ENCODE peak calls at places on chromosome 3, in eight cellular contexts. N, Y, S, B, V, H, J and O are unnamed samples.

GRCh38 chr3:182637350-182638197 is 155.7 kb upstream of the ATP11B start:
- DNase-seq in S (no peak), Y (no peak), J (no peak), N (no peak), V (no peak), H (no peak), B (no peak), O (no peak)

GRCh38 chr3:157175678-157176077 is 15.7 kb upstream of the CCNL1 start:
- DNase-seq in J (no peak), Y (peak), B (no peak), S (no peak), V (no peak), N (no peak), H (no peak), O (no peak)

GRCh38 chr3:123286308-123287023 is 84.7 kb downstream of the SEC22A start:
- DNase-seq in Y (peak), J (peak), B (peak), H (peak), V (peak), S (peak), N (no peak), O (no peak)

GRCh38 chr3:196981657-196982056 is 13.0 kb upstream of the PIGZ start:
- DNase-seq in S (no peak), V (no peak), N (no peak), J (no peak), B (no peak), H (no peak), Y (no peak), O (no peak)

GRCh38 chr3:74531491-74531890 is 83.0 kb downstream of the CNTN3 start:
- DNase-seq in B (no peak), J (no peak), Y (no peak), N (no peak), H (peak), V (no peak), S (peak), O (no peak)

GRCh38 chr3:196246612-196247308 is 30.4 kb downstream of the SLC51A start:
- DNase-seq in B (no peak), J (no peak), S (no peak), V (no peak), Y (no peak), N (no peak), H (peak), O (no peak)

GRCh38 chr3:165729756-165730155 is 107.5 kb downstream of the BCHE start:
- DNase-seq in N (no peak), J (no peak), H (no peak), V (no peak), S (no peak), Y (no peak), B (no peak), O (no peak)

GRCh38 chr3:114056130-114057010 is at the start of the genes CCDC191 and QTRT2:
- DNase-seq in B (peak), N (peak), J (peak), Y (peak), H (peak), S (peak), V (peak), O (peak)

GRCh38 chr3:133641254-133641653 is 20.5 kb downstream of the TOPBP1 start:
- DNase-seq in H (no peak), S (no peak), J (no peak), V (no peak), N (no peak), B (no peak), Y (no peak), O (no peak)

GRCh38 chr3:12180218-12180617 is 21.5 kb upstream of the TIMP4 start:
- DNase-seq in S (no peak), Y (no peak), V (no peak), H (peak), J (no peak), B (no peak), N (peak), O (peak)

GRCh38 chr3:127431066-127431465 is 143.2 kb upstream of the PRR20G start:
- DNase-seq in H (peak), J (no peak), B (no peak), S (no peak), Y (no peak), N (no peak), V (no peak), O (no peak)

DNA sequence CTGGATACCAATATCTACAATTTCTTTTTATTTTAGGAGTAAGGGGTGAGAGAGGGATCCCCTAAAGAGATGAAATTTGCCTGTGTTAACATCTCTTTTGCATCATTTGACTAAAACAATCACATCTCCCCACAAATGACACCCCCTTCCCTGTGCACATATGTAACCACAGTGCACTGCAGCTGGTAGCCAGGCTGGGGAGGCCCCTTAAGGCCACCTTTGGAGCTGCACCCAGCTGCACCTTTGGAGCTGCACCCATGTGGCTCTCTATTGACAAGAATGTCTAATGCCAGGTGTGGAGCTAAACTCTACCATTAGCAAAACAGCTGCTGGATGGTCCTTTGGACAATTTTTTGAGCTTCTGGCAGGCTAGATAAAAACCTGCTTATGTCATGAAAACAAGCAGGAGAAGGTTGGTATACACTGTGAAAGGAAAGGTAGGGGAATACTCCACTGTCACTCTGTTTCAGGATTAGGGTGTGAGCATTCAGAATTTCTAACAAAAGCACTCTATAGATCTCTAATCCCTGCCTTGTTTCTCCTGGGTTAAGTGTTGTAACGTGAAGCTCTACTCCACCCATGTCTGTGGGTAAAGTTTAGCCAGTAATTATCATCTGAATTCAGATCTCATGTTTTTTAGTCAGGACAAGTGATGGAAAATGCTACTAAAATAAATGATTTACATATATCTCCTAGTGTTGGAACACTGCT is 52.1 kb downstream of the TFG start:
- DNase-seq in B (no peak), J (no peak), H (no peak), Y (no peak), V (no peak), S (no peak), N (no peak), O (no peak)
- TF ChIP-seq CTCF in B (peak), J (no peak), H (no peak), Y (no peak), V (peak), S (no peak), N (peak), O (no peak)

GRCh38 chr3:115100172-115100571 is 46.9 kb downstream of the ZBTB20 start:
- DNase-seq in B (no peak), Y (peak), J (no peak), H (peak), V (no peak), S (peak), N (no peak), O (peak)
- TF ChIP-seq CTCF in B (no peak), Y (no peak), J (no peak), H (no peak), V (no peak), S (no peak), N (no peak), O (no peak)

DNA sequence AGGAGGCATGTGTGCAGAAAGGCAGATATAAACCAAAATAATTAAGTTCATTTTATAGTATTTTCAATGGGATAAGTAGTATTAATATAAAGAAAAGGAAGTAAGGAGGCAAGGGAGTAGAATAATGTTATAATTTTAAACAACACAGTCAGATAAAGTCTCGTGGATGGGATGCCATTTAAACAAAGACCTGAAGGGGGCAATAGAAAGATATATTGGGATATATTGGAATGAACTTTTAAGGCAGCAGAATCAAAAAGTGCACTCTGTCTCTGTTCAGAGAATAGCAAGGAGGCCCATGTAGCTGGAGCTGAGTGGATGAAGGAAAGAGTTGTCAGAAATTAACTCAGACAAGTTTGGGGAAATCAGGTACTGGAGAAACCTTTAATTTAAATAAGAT is 158.7 kb downstream of the CGGBP1 start:
- DNase-seq in B (no peak), Y (no peak), S (no peak), H (no peak), N (no peak), V (no peak), J (no peak), O (no peak)
- TF ChIP-seq CTCF in B (peak), Y (no peak), S (no peak), H (no peak), N (peak), V (peak), J (no peak), O (no peak)

DNA sequence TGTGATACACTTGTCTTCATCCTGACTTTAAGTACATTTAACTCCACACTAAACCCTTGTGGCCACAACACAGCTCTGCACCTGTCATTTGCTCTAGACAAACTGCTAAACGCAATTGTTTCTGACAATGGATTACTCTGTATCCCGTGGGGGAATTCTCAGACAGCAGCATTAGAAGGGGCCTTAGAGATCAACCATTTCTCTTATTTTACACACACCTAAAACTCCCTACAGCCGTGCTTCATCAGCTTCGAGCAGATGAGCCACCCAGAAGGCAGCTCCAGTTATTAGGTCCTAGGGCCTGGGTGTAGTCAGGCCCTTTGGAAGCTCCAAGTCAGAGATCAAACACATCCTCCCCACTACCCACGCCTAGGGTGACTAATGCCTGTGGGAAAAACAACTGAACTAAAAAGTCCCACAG is 1.3 kb upstream of the IL12A start:
- DNase-seq in N (no peak), H (peak), J (no peak), S (peak), B (no peak), Y (no peak), V (no peak), O (no peak)
- TF ChIP-seq CTCF in N (no peak), H (peak), J (no peak), S (no peak), B (peak), Y (no peak), V (peak), O (no peak)

GRCh38 chr3:39638286-39638685 is 170.8 kb downstream of the MOBP start:
- DNase-seq in J (no peak), Y (no peak), H (no peak), V (no peak), S (no peak), B (no peak), N (no peak), O (no peak)

GRCh38 chr3:39639344-39640236 is 169.8 kb upstream of the MYRIP start:
- DNase-seq in V (no peak), N (no peak), B (peak), Y (no peak), J (no peak), S (peak), H (peak), O (no peak)

GRCh38 chr3:39641210-39641718 is 168.1 kb upstream of the MYRIP start:
- DNase-seq in N (no peak), V (no peak), B (no peak), H (no peak), Y (no peak), J (no peak), S (no peak), O (no peak)

DNA sequence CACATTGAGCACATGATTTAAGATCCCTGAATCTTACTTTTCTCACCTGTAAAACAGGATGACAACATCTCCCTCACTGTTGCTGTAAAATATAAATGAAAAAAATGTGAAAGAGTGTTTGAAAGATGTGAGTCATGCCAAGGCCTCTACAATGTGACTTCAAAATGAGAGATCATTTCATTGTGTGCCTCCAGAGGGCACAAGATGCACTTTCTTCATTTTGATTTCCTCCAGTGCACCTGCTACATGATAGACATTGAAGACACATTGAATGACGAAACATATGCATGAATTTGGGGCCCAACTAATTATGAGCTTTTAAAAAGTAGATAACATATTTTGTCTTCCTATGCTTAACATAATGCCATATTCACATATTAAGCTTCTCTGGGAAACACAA is 170.3 kb downstream of the MOBP start:
- DNase-seq in S (peak), Y (no peak), B (no peak), J (no peak), H (peak), V (no peak), N (no peak), O (no peak)
- TF ChIP-seq CTCF in S (no peak), Y (no peak), B (peak), J (no peak), H (peak), V (peak), N (no peak), O (no peak)